ENCODE peak calls at places on chromosomes 12 and 14, in eight cellular contexts. One of them, this sample, is unnamed.
A peak's percentile ranks its signal among the peaks of the same experiment; 100 is the strongest.

GRCh38 chr12:53561590-53561953 is 54.3 kb upstream of the NPFF start:
- DNase-seq in amygdala: no peak
- DNase-seq in naive thymus-derived CD8-positive, alpha-beta T cell: no peak
- DNase-seq in stimulated activated CD4-positive, alpha-beta T cell treated with anti-CD3 and anti-CD28 coated beads, Interleukin-2, amount 100 ng/mL, for 4 hours: no peak
- DNase-seq in NCI-H146: no peak
- DNase-seq in osteoblast: peak; percentile 88
- DNase-seq in anterior cingulate cortex: no peak
- DNase-seq in GOT3: no peak
- DNase-seq in this sample: no peak

GRCh38 chr12:6461401-6462233 is 8.9 kb downstream of the VAMP1 start:
- DNase-seq in amygdala: no peak
- DNase-seq in naive thymus-derived CD8-positive, alpha-beta T cell: peak; percentile 83
- DNase-seq in stimulated activated CD4-positive, alpha-beta T cell treated with anti-CD3 and anti-CD28 coated beads, Interleukin-2, amount 100 ng/mL, for 4 hours: peak; percentile 67
- DNase-seq in NCI-H146: no peak
- DNase-seq in osteoblast: no peak
- DNase-seq in anterior cingulate cortex: no peak
- DNase-seq in GOT3: no peak
- DNase-seq in this sample: no peak

GRCh38 chr12:6323340-6323994 is 13.0 kb downstream of the PLEKHG6 start:
- DNase-seq in amygdala: no peak
- DNase-seq in naive thymus-derived CD8-positive, alpha-beta T cell: no peak
- DNase-seq in stimulated activated CD4-positive, alpha-beta T cell treated with anti-CD3 and anti-CD28 coated beads, Interleukin-2, amount 100 ng/mL, for 4 hours: peak; percentile 36
- DNase-seq in NCI-H146: peak; percentile 80
- DNase-seq in osteoblast: peak; percentile 99
- DNase-seq in anterior cingulate cortex: no peak
- DNase-seq in GOT3: no peak
- DNase-seq in this sample: no peak

GRCh38 chr14:102154121-102154520 is 14.4 kb downstream of the WDR20 start:
- DNase-seq in amygdala: no peak
- DNase-seq in naive thymus-derived CD8-positive, alpha-beta T cell: no peak
- DNase-seq in stimulated activated CD4-positive, alpha-beta T cell treated with anti-CD3 and anti-CD28 coated beads, Interleukin-2, amount 100 ng/mL, for 4 hours: no peak
- DNase-seq in NCI-H146: no peak
- DNase-seq in osteoblast: no peak
- DNase-seq in anterior cingulate cortex: no peak
- DNase-seq in GOT3: no peak
- DNase-seq in this sample: no peak

GRCh38 chr14:70514168-70515069 is 20.4 kb downstream of the ADAM20 start:
- DNase-seq in amygdala: no peak
- DNase-seq in naive thymus-derived CD8-positive, alpha-beta T cell: no peak
- DNase-seq in stimulated activated CD4-positive, alpha-beta T cell treated with anti-CD3 and anti-CD28 coated beads, Interleukin-2, amount 100 ng/mL, for 4 hours: no peak
- DNase-seq in NCI-H146: no peak
- DNase-seq in osteoblast: no peak
- DNase-seq in anterior cingulate cortex: no peak
- DNase-seq in GOT3: no peak
- DNase-seq in this sample: no peak

GRCh38 chr12:19799886-19800602 is 360.8 kb downstream of the AEBP2 start:
- DNase-seq in amygdala: no peak
- DNase-seq in naive thymus-derived CD8-positive, alpha-beta T cell: no peak
- DNase-seq in stimulated activated CD4-positive, alpha-beta T cell treated with anti-CD3 and anti-CD28 coated beads, Interleukin-2, amount 100 ng/mL, for 4 hours: no peak
- DNase-seq in NCI-H146: no peak
- DNase-seq in osteoblast: no peak
- DNase-seq in anterior cingulate cortex: no peak
- DNase-seq in GOT3: no peak
- DNase-seq in this sample: no peak

GRCh38 chr14:81632162-81632561 is 98.5 kb upstream of the SEL1L start:
- DNase-seq in amygdala: no peak
- DNase-seq in naive thymus-derived CD8-positive, alpha-beta T cell: no peak
- DNase-seq in stimulated activated CD4-positive, alpha-beta T cell treated with anti-CD3 and anti-CD28 coated beads, Interleukin-2, amount 100 ng/mL, for 4 hours: no peak
- DNase-seq in NCI-H146: no peak
- DNase-seq in osteoblast: no peak
- DNase-seq in anterior cingulate cortex: no peak
- DNase-seq in GOT3: no peak
- DNase-seq in this sample: no peak

GRCh38 chr12:97169922-97170321 is 262.9 kb downstream of the NEDD1 start:
- DNase-seq in amygdala: no peak
- DNase-seq in naive thymus-derived CD8-positive, alpha-beta T cell: no peak
- DNase-seq in stimulated activated CD4-positive, alpha-beta T cell treated with anti-CD3 and anti-CD28 coated beads, Interleukin-2, amount 100 ng/mL, for 4 hours: no peak
- DNase-seq in NCI-H146: no peak
- DNase-seq in osteoblast: no peak
- DNase-seq in anterior cingulate cortex: no peak
- DNase-seq in GOT3: no peak
- DNase-seq in this sample: no peak

GRCh38 chr12:64203036-64203435 is 19.1 kb downstream of the KICS2 start:
- DNase-seq in amygdala: no peak
- DNase-seq in naive thymus-derived CD8-positive, alpha-beta T cell: no peak
- DNase-seq in stimulated activated CD4-positive, alpha-beta T cell treated with anti-CD3 and anti-CD28 coated beads, Interleukin-2, amount 100 ng/mL, for 4 hours: no peak
- DNase-seq in NCI-H146: no peak
- DNase-seq in osteoblast: no peak
- DNase-seq in anterior cingulate cortex: no peak
- DNase-seq in GOT3: no peak
- DNase-seq in this sample: no peak

GRCh38 chr12:2229661-2230539 is 177.1 kb downstream of the CACNA1C start:
- DNase-seq in amygdala: no peak
- DNase-seq in naive thymus-derived CD8-positive, alpha-beta T cell: no peak
- DNase-seq in stimulated activated CD4-positive, alpha-beta T cell treated with anti-CD3 and anti-CD28 coated beads, Interleukin-2, amount 100 ng/mL, for 4 hours: no peak
- DNase-seq in NCI-H146: no peak
- DNase-seq in osteoblast: no peak
- DNase-seq in anterior cingulate cortex: no peak
- DNase-seq in GOT3: no peak
- DNase-seq in this sample: no peak

GRCh38 chr14:57136669-57137068 is 132.0 kb downstream of the EXOC5 start:
- DNase-seq in amygdala: no peak
- DNase-seq in naive thymus-derived CD8-positive, alpha-beta T cell: no peak
- DNase-seq in stimulated activated CD4-positive, alpha-beta T cell treated with anti-CD3 and anti-CD28 coated beads, Interleukin-2, amount 100 ng/mL, for 4 hours: no peak
- DNase-seq in NCI-H146: peak; percentile 27
- DNase-seq in osteoblast: no peak
- DNase-seq in anterior cingulate cortex: no peak
- DNase-seq in GOT3: no peak
- DNase-seq in this sample: no peak

GRCh38 chr14:25178255-25178654 is 128.3 kb upstream of the STXBP6 start:
- DNase-seq in amygdala: no peak
- DNase-seq in naive thymus-derived CD8-positive, alpha-beta T cell: no peak
- DNase-seq in stimulated activated CD4-positive, alpha-beta T cell treated with anti-CD3 and anti-CD28 coated beads, Interleukin-2, amount 100 ng/mL, for 4 hours: no peak
- DNase-seq in NCI-H146: no peak
- DNase-seq in osteoblast: no peak
- DNase-seq in anterior cingulate cortex: no peak
- DNase-seq in GOT3: no peak
- DNase-seq in this sample: no peak

GRCh38 chr14:20675669-20676068 is 8.7 kb upstream of the RNASE4 start:
- DNase-seq in amygdala: no peak
- DNase-seq in naive thymus-derived CD8-positive, alpha-beta T cell: no peak
- DNase-seq in stimulated activated CD4-positive, alpha-beta T cell treated with anti-CD3 and anti-CD28 coated beads, Interleukin-2, amount 100 ng/mL, for 4 hours: no peak
- DNase-seq in NCI-H146: no peak
- DNase-seq in osteoblast: no peak
- DNase-seq in anterior cingulate cortex: no peak
- DNase-seq in GOT3: no peak
- DNase-seq in this sample: no peak

GRCh38 chr14:64826845-64827244 is 52.9 kb downstream of the SPTB start:
- DNase-seq in amygdala: no peak
- DNase-seq in naive thymus-derived CD8-positive, alpha-beta T cell: no peak
- DNase-seq in stimulated activated CD4-positive, alpha-beta T cell treated with anti-CD3 and anti-CD28 coated beads, Interleukin-2, amount 100 ng/mL, for 4 hours: no peak
- DNase-seq in NCI-H146: no peak
- DNase-seq in osteoblast: no peak
- DNase-seq in anterior cingulate cortex: no peak
- DNase-seq in GOT3: no peak
- DNase-seq in this sample: no peak

GRCh38 chr14:21194597-21194996 is 38.7 kb upstream of the OR5AU1 start:
- DNase-seq in amygdala: no peak
- DNase-seq in naive thymus-derived CD8-positive, alpha-beta T cell: no peak
- DNase-seq in stimulated activated CD4-positive, alpha-beta T cell treated with anti-CD3 and anti-CD28 coated beads, Interleukin-2, amount 100 ng/mL, for 4 hours: no peak
- DNase-seq in NCI-H146: no peak
- DNase-seq in osteoblast: no peak
- DNase-seq in anterior cingulate cortex: no peak
- DNase-seq in GOT3: no peak
- DNase-seq in this sample: no peak

GRCh38 chr14:39016733-39017095 is 86.3 kb downstream of the SEC23A start:
- DNase-seq in amygdala: no peak
- DNase-seq in naive thymus-derived CD8-positive, alpha-beta T cell: no peak
- DNase-seq in stimulated activated CD4-positive, alpha-beta T cell treated with anti-CD3 and anti-CD28 coated beads, Interleukin-2, amount 100 ng/mL, for 4 hours: no peak
- DNase-seq in NCI-H146: no peak
- DNase-seq in osteoblast: no peak
- DNase-seq in anterior cingulate cortex: no peak
- DNase-seq in GOT3: no peak
- DNase-seq in this sample: no peak

GRCh38 chr12:106790020-106790419 is 15.5 kb downstream of the RIC8B start:
- DNase-seq in amygdala: no peak
- DNase-seq in naive thymus-derived CD8-positive, alpha-beta T cell: no peak
- DNase-seq in stimulated activated CD4-positive, alpha-beta T cell treated with anti-CD3 and anti-CD28 coated beads, Interleukin-2, amount 100 ng/mL, for 4 hours: no peak
- DNase-seq in NCI-H146: no peak
- DNase-seq in osteoblast: no peak
- DNase-seq in anterior cingulate cortex: no peak
- DNase-seq in GOT3: no peak
- DNase-seq in this sample: peak; percentile 66